ENCODE peak calls at places on chromosomes 1 and 21, in four cellular contexts. D is GM13976, L is adrenal gland, W is fibroblast of lung. F is an unnamed sample.

GRCh38 chr1:145988773-145989172 is 7.6 kb downstream of the TXNIP start:
- DNase-seq in D (no peak), L (no peak), W (no peak), F (no peak)

GRCh38 chr21:28975401-28975800 is 17.3 kb downstream of the LTN1 start:
- DNase-seq in D (no peak), L (no peak), W (no peak), F (no peak)

GRCh38 chr1:86833461-86834215 is 80.3 kb downstream of the SELENOF start:
- DNase-seq in D (peak), L (peak), W (peak), F (peak)

GRCh38 chr1:152179566-152179965 is 20.5 kb upstream of the RPTN start:
- DNase-seq in D (no peak), L (no peak), W (no peak), F (no peak)

GRCh38 chr1:54748094-54748835 is 16.1 kb downstream of the PARS2 start:
- DNase-seq in D (no peak), L (no peak), W (no peak), F (no peak)

GRCh38 chr1:115445090-115445489 is 107.0 kb upstream of the NGF start:
- DNase-seq in D (no peak), L (no peak), W (no peak), F (no peak)

GRCh38 chr1:10973552-10973951 is 38.9 kb upstream of the TARDBP start:
- DNase-seq in D (no peak), L (no peak), W (peak), F (no peak)

GRCh38 chr1:170663441-170664282 is at the start of gene PRRX1:
- DNase-seq in D (peak), L (no peak), W (peak), F (no peak)

GRCh38 chr1:159881930-159882839 is 17.8 kb downstream of the CFAP45 start:
- DNase-seq in D (no peak), L (peak), W (peak), F (no peak)

GRCh38 chr1:218847966-218848365 is 325.7 kb upstream of the LYPLAL1 start:
- DNase-seq in D (no peak), L (no peak), W (no peak), F (no peak)

GRCh38 chr1:22320703-22321344 is 130.8 kb upstream of the ZBTB40 start:
- DNase-seq in D (no peak), L (no peak), W (no peak), F (peak)

GRCh38 chr1:65813956-65814355 is 21.3 kb downstream of the PDE4B start:
- DNase-seq in D (no peak), L (no peak), W (peak), F (no peak)

GRCh38 chr1:178374016-178374415 is 122.7 kb downstream of the CLEC20A start:
- DNase-seq in D (no peak), L (no peak), W (peak), F (no peak)

GRCh38 chr1:40625076-40625475 is 40.4 kb downstream of the RIMS3 start:
- DNase-seq in D (no peak), L (peak), W (no peak), F (no peak)

GRCh38 chr1:67748630-67749029 is 63.6 kb downstream of the GADD45A start:
- DNase-seq in D (no peak), L (no peak), W (peak), F (no peak)

GRCh38 chr1:33001282-33001681 is 35.4 kb downstream of the AK2 start:
- DNase-seq in D (no peak), L (no peak), W (no peak), F (no peak)

GRCh38 chr1:226912587-226913176 is 27.4 kb upstream of the COQ8A start:
- DNase-seq in D (peak), L (peak), W (peak), F (no peak)

GRCh38 chr1:74362691-74363090 is 127.5 kb downstream of the TNNI3K start:
- DNase-seq in D (no peak), L (no peak), W (no peak), F (no peak)

GRCh38 chr1:227459326-227459841 is 104.0 kb upstream of the ZNF678 start:
- DNase-seq in D (no peak), L (no peak), W (peak), F (no peak)

GRCh38 chr1:163231385-163231784 is 28.7 kb upstream of the RGS5 start:
- DNase-seq in D (no peak), L (no peak), W (peak), F (no peak)

GRCh38 chr21:41361786-41362604 is at the start of gene MX2:
- DNase-seq in D (peak), L (peak), W (peak), F (peak)

GRCh38 chr21:35575280-35575915 is 484.9 kb downstream of the SETD4 start:
- DNase-seq in D (no peak), L (no peak), W (peak), F (no peak)

GRCh38 chr1:181117648-181118449 is 29.3 kb downstream of the IER5 start:
- DNase-seq in D (no peak), L (no peak), W (no peak), F (no peak)

GRCh38 chr1:39988618-39989343 is 33.8 kb downstream of the MFSD2A start:
- DNase-seq in D (no peak), L (no peak), W (peak), F (no peak)

GRCh38 chr1:168893359-168893791 is 164.4 kb upstream of the DPT start:
- DNase-seq in D (no peak), L (no peak), W (no peak), F (no peak)

GRCh38 chr21:25329227-25329626 is 278.1 kb downstream of the MRPL39 start:
- DNase-seq in D (no peak), L (no peak), W (peak), F (no peak)

GRCh38 chr1:208717490-208717889 is 473.3 kb upstream of the PLXNA2 start:
- DNase-seq in D (no peak), L (no peak), W (no peak), F (no peak)

GRCh38 chr1:243944429-243945160 is 94.6 kb upstream of the AKT3 start:
- DNase-seq in D (no peak), L (no peak), W (peak), F (no peak)

GRCh38 chr1:159011701-159012100 is 2.0 kb downstream of the IFI16 start:
- DNase-seq in D (no peak), L (no peak), W (no peak), F (no peak)

GRCh38 chr1:233440952-233441401 is 113.5 kb downstream of the MAP3K21 start:
- DNase-seq in D (peak), L (peak), W (peak), F (no peak)

GRCh38 chr1:26031196-26031902 is 9.8 kb downstream of the EXTL1 start:
- DNase-seq in D (no peak), L (no peak), W (peak), F (no peak)

GRCh38 chr1:75579046-75579445 is 31.9 kb downstream of the SLC44A5 start:
- DNase-seq in D (no peak), L (no peak), W (peak), F (no peak)

GRCh38 chr1:42335809-42336518 is 929 bp upstream of the FOXJ3 start:
- DNase-seq in D (no peak), L (no peak), W (peak), F (no peak)

DNA sequence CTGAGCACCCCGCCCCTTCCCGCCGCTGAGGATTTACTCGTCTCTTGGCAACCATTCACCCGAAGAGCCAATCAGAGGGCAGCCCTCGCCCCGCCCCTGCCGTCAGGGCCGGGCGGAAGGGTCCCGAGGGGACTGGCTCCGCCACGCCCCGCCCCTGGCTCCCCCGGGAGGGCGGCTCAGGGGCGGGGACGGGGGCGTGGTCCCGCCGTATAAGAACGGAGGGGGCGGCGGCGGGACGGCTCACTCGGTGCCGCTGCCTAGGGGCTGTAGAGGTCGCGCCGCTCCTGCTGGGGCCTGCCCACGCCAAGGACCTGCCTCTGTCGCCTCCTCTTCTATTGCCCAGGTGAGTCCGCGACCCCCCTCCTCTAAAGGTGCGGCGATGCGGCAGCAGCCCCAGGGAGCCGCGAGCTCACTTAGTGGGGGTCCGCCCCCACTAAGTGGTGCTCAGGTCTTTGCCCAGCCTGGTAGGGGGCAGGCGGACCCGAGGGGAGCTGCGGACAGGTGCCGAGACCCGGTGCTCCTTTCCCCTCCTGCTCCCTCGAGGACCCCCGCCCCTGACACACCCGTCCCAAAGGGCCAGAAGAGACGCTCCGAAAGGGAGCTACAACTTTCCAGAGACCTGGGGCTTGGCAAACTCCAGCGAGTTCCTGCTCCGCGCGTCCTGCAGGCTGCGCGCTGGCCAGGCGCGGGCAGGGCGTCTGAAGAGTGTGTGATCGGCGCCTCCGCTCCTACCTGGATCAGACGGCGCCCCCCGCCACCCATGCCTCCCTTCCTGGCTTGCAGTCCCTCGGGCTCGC is at the start of gene TENT5C:
- DNase-seq in D (peak), L (peak), W (peak), F (peak)
- TF ChIP-seq CTCF in D (no peak), L (no peak), W (no peak), F (no peak)

DNA sequence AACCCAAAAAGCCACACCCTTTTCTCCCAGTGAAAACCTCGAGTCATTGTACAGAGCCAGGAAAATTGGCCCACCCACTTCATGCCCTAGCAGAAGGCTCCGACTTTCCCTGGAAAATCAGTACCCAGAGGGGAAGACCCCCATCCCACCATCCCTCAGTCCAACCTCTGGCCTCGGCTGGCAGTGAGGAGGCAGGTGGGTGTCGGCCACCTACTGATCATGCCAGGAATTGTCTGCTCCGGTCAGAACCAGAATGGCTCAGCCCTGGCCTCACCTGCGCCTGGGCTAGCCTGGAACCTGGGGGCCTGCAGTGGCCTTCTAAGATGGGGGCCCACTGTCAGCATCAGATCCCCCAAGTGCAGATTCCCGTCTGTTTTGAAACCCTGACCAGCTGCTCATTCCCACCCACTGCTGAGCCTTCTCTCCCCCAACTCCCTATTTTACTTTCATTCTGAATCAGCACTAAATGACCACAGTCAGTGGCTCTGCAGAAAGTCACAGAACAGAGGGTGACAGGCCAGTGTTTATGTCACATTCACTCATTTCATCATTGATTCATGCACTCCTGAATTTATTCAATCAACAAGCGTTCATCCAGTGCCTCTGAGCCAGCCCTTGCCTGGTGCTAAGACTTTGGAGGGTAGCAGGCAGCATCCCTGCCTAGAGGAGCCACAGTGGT is 3.0 kb upstream of the S100A9 start:
- DNase-seq in D (no peak), L (peak), W (no peak), F (peak)
- TF ChIP-seq CTCF in D (no peak), L (no peak), W (no peak), F (no peak)

DNA sequence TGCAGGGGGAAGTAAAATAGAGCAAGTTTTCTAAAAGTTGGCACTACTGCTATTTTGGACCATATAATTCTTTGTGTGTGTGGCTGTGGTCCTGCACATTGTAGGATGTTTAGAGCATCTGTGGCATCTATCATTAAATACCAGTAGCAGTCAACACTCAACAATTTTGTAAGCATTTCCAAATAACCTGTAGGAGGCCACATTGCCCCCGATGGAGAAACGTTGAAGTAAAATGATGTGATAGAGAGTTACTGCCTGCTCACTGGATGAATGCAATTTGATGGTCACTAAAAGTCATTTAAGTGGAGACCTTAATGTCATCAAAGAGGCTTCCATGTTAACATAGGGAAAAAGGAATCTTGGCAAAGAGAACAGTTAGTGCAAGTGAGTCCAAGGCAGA is 560.8 kb downstream of the NEGR1 start:
- DNase-seq in D (no peak), L (no peak), W (no peak), F (no peak)
- TF ChIP-seq CTCF in D (no peak), L (no peak), W (no peak), F (no peak)

GRCh38 chr21:42581676-42582371 is 68.2 kb downstream of the SLC37A1 start:
- DNase-seq in D (no peak), L (no peak), W (no peak), F (no peak)
- TF ChIP-seq CTCF in D (no peak), L (no peak), W (no peak), F (no peak)

DNA sequence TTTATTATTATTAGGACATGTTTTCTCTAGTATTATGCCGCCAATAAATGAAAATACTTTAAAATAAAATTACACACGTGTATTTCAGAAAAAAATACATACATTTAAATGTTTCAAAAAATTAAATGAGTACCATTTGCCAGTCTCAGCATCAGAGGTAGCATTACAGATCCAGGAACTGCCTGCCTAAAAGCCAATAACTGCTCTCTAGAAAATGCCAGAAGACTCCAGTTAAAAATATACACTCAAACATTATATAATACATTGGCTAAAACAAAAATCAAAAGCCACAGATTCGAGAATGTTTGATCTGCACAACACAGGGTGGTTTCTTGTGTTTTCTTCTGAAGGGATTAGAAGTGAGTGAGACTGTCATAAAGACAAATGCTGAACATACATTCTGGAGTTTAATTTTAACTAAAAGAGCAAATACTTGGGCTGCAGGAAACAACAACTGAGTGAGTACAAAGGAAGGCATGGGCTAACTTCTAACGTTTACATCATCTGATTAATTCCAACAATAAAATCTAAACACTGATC is 105.5 kb downstream of the RERE start:
- DNase-seq in D (no peak), L (no peak), W (no peak), F (no peak)
- TF ChIP-seq CTCF in D (no peak), L (no peak), W (no peak), F (no peak)

F was measured in osteocyte.